ENCODE peak calls at places on chromosome 1, in six cellular contexts. M is K562, K is SK-N-SH, W is HepG2, V is GM12878, O is H1. D is an unnamed sample.

GRCh38 chr1:229153955-229154548 is 116.9 kb upstream of the RAB4A start:
- DNase-seq in M (no peak), K (no peak), W (no peak), V (no peak), O (no peak), D (peak)

GRCh38 chr1:9758559-9759121 is 65.1 kb downstream of the CLSTN1 start:
- DNase-seq in M (no peak), K (no peak), W (no peak), V (no peak), O (no peak), D (no peak)

GRCh38 chr1:60746278-60746761 is 336.0 kb upstream of the NFIA start:
- DNase-seq in M (no peak), K (peak), W (no peak), V (no peak), O (no peak), D (no peak)

GRCh38 chr1:102102276-102102780 is 105.6 kb upstream of the OLFM3 start:
- DNase-seq in M (no peak), K (no peak), W (no peak), V (no peak), O (no peak), D (no peak)

GRCh38 chr1:203152158-203153034 is 23.2 kb downstream of the MYBPH start:
- DNase-seq in M (no peak), K (no peak), W (no peak), V (no peak), O (no peak), D (no peak)

GRCh38 chr1:200028586-200029034 is 1.1 kb downstream of the NR5A2 start:
- DNase-seq in M (no peak), K (no peak), W (no peak), V (no peak), O (no peak), D (no peak)

GRCh38 chr1:236603896-236604217 is 459 bp downstream of the HEATR1 start:
- DNase-seq in M (peak), K (peak), W (no peak), V (no peak), O (no peak), D (peak)

GRCh38 chr1:2233997-2234761 is 6.1 kb downstream of the SKI start:
- DNase-seq in M (no peak), K (no peak), W (peak), V (no peak), O (no peak), D (peak)

GRCh38 chr1:234533034-234533571 is 54.1 kb upstream of the TARBP1 start:
- DNase-seq in M (no peak), K (no peak), W (no peak), V (no peak), O (no peak), D (no peak)

GRCh38 chr1:90717665-90718410 is 736 bp upstream of the BARHL2 start:
- DNase-seq in M (peak), K (peak), W (no peak), V (no peak), O (no peak), D (no peak)

GRCh38 chr1:16727190-16728111 is 12.9 kb upstream of the RNU1-4 start:
- DNase-seq in M (peak), K (peak), W (peak), V (peak), O (peak), D (peak)
- TF ChIP-seq GABPA in M (no peak), K (no peak), W (peak), V (no peak), O (no peak), D (no peak)

GRCh38 chr1:156556354-156556753 is 16.0 kb downstream of the IQGAP3 start:
- DNase-seq in M (no peak), K (no peak), W (no peak), V (no peak), O (no peak), D (no peak)

GRCh38 chr1:156559086-156559796 is 13.1 kb downstream of the IQGAP3 start:
- DNase-seq in M (no peak), K (no peak), W (no peak), V (no peak), O (no peak), D (no peak)

GRCh38 chr1:156559797-156560112 is 12.6 kb downstream of the IQGAP3 start:
- DNase-seq in M (no peak), K (no peak), W (no peak), V (no peak), O (no peak), D (no peak)

GRCh38 chr1:156565519-156565918 is 6.8 kb downstream of the IQGAP3 start:
- DNase-seq in M (no peak), K (no peak), W (no peak), V (no peak), O (no peak), D (no peak)

DNA sequence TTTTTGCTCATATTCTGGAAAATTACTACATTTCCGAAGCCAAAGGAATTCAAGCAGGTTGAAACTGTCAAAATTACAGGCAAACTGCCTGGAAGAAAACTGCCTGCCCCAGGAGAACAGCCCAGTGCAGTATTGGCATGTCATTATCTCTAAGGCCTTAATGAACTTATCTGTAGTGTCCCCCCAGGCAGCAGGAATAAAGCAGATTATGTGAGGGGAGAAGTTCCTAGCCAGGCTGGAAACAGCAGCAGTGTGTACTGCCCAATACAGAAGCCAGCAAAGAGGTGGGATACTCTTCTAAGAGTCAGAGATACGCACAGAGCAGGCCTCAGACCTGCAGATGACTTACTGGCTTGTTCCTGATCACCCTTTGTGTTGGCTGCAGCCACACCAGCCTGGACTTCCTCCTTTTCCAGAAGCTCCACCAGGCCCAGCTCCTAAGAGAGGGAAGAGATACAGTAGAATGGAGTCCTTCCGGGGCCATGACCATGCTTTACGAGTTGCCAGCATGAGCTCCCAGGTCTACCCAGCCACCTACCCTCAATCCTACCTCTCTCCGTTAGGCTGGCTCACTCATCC is 11.7 kb downstream of the IQGAP3 start:
- DNase-seq in M (no peak), K (peak), W (no peak), V (no peak), O (no peak), D (no peak)
- TF ChIP-seq GABPA in M (no peak), K (no peak), W (no peak), V (no peak), O (no peak), D (no peak)

DNA sequence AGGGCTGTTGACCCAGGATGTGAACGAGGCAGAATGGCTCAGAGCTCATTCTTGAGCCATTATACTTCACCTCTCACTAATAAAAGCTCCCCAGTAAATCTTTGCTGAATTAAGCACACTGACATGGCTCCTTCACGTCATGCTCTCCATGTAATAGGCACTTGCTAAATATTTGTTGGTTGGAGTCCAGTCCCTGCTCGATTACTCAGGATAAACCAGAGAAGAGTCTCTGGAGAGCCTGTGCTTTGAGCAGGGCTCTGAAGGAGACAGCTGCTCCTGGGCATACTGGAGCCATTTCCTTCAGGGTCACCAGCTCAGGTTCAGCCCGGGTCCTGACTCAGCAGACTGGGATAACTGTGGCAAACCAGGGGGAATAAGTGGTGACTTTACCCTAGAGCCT is 46.9 kb downstream of the HLX start:
- DNase-seq in M (no peak), K (no peak), W (no peak), V (no peak), O (no peak), D (no peak)
- TF ChIP-seq GABPA in M (no peak), K (no peak), W (no peak), V (no peak), O (no peak), D (no peak)

GRCh38 chr1:36273024-36273423 is 33.1 kb upstream of the SH3D21 start:
- DNase-seq in M (peak), K (no peak), W (no peak), V (no peak), O (no peak), D (no peak)

GRCh38 chr1:36268981-36269380 is 37.2 kb upstream of the SH3D21 start:
- DNase-seq in M (no peak), K (no peak), W (no peak), V (no peak), O (no peak), D (no peak)

DNA sequence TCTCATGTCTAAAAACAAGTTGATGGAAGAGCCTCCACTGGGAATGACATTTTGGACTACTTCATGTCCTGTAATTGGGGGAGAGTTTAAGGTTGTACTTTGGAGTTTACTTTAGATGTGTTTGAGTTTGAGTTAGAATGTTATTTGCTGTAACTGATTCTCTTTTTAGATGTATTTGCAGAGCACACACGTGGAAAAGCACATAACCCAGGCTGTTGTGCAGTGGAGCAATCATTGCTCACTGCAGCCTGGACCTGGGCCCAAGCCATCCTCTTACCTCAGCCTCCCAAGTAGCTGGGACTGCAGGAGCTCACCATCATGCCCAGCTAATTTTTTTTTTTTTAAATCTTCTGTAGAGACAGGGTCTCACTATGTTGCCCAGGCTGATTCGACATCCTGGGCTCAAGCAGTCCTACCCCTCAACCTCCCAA is 36.7 kb upstream of the SH3D21 start:
- DNase-seq in M (no peak), K (no peak), W (peak), V (no peak), O (no peak), D (no peak)
- TF ChIP-seq GABPA in M (no peak), K (no peak), W (no peak), V (no peak), O (no peak), D (no peak)

DNA sequence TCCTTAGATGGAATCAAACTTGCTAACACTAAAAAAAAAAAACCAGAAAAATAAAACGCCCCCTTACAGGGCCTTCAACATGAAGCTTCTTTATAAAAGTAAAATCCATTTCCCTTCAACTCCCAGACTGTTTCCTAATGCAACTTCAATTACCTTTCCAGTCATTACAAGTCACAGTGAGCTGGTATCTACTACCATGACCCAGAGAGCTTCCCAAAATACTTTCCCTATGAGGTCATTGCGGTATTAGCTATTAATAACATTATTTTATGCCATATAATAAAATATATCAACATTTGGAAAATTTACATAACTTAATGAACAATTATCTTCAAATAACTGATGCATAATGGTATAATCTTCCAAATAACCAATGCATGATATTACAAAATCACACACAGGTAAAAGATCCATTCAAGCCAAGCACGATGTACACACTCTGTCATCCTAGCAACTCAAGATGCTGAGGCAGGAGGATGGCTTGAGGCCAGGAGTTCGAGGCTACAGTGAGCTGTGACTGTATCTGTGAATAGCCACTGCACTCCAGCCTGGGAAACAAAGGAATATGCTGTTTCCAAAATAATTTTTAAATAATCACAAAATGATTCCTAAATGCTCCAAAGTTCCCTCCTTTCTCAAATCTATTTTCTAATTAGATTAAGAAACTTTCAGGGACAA is 24.1 kb downstream of the EIF4G3 start:
- DNase-seq in M (no peak), K (no peak), W (no peak), V (no peak), O (no peak), D (no peak)
- TF ChIP-seq GABPA in M (no peak), K (no peak), W (no peak), V (no peak), O (no peak), D (no peak)

DNA sequence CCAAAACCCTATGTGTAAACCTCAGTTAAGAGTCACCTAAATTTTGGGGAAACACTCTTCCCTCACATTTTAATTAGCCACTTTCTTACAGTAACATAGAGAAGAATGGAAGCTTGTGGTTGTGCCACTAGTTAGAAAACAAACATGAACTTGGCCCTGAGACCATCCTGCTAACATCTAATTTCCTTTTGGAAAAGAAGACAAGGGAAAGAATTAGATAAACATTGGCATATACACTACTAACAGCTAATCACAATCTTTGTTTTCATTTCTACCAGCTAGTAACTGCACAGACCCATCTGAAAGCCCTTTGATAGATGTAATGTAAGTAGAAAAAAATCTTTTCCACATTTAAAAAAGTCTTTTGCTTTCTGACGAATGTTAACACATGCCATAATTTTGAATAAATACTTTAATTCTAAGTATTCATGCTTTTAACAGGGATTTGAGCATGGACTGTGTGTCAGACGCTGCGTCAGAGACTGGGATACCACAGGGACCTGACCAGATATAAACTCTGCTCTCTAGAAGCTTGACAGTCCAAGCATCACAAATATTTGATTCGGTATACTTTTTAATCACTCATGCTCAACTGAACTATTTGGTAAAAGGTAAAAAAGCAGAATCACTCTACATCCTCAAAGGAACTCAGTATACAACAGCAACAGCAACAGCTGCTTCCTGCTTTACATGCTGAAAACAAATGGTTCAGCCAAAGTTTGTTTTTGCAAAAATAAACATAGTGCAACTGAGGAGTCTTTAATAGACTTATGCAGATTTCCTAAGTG is 30.2 kb downstream of the DPH5 start:
- DNase-seq in M (no peak), K (no peak), W (no peak), V (no peak), O (no peak), D (no peak)
- TF ChIP-seq GABPA in M (no peak), K (no peak), W (no peak), V (no peak), O (no peak), D (no peak)